ENCODE peak calls at places on chromosomes 1 and 21, in five cellular contexts. One of them, this sample, is unnamed.

GRCh38 chr21:38203229-38203628 is 53.6 kb upstream of the KCNJ15 start:
- DNase-seq in KG1: no peak
- DNase-seq in cardiac muscle cell: no peak
- DNase-seq in heart right ventricle: no peak
- DNase-seq in body of pancreas: no peak
- DNase-seq in this sample: no peak

GRCh38 chr1:236007781-236008180 is 57.1 kb downstream of the NID1 start:
- DNase-seq in KG1: no peak
- DNase-seq in cardiac muscle cell: no peak
- DNase-seq in heart right ventricle: no peak
- DNase-seq in body of pancreas: no peak
- DNase-seq in this sample: no peak

GRCh38 chr1:8910331-8910730 is 31.8 kb upstream of the ENO1 start:
- DNase-seq in KG1: no peak
- DNase-seq in cardiac muscle cell: no peak
- DNase-seq in heart right ventricle: no peak
- DNase-seq in body of pancreas: no peak
- DNase-seq in this sample: no peak

GRCh38 chr1:226627050-226627755 is 78.6 kb downstream of the STUM start:
- DNase-seq in KG1: no peak
- DNase-seq in cardiac muscle cell: no peak
- DNase-seq in heart right ventricle: no peak
- DNase-seq in body of pancreas: no peak
- DNase-seq in this sample: no peak

GRCh38 chr1:6086762-6087401 is 41.2 kb downstream of the KCNAB2 start:
- DNase-seq in KG1: no peak
- DNase-seq in cardiac muscle cell: no peak
- DNase-seq in heart right ventricle: no peak
- DNase-seq in body of pancreas: no peak
- DNase-seq in this sample: no peak

GRCh38 chr21:34534522-34534921 is 22.5 kb upstream of the KCNE1 start:
- DNase-seq in KG1: no peak
- DNase-seq in cardiac muscle cell: peak; percentile 53
- DNase-seq in heart right ventricle: no peak
- DNase-seq in body of pancreas: no peak
- DNase-seq in this sample: peak; percentile 37

GRCh38 chr1:159953866-159954515 is at the start of gene SLAMF9:
- DNase-seq in KG1: no peak
- DNase-seq in cardiac muscle cell: peak; percentile 26
- DNase-seq in heart right ventricle: no peak
- DNase-seq in body of pancreas: no peak
- DNase-seq in this sample: peak; percentile 68

GRCh38 chr1:87712261-87712674 is 383.6 kb downstream of the LMO4 start:
- DNase-seq in KG1: no peak
- DNase-seq in cardiac muscle cell: no peak
- DNase-seq in heart right ventricle: no peak
- DNase-seq in body of pancreas: no peak
- DNase-seq in this sample: no peak

GRCh38 chr1:43834280-43835140 is 99.1 kb upstream of the ARTN start:
- DNase-seq in KG1: no peak
- DNase-seq in cardiac muscle cell: peak; percentile 79
- DNase-seq in heart right ventricle: no peak
- DNase-seq in body of pancreas: peak; percentile 25
- DNase-seq in this sample: peak; percentile 95

GRCh38 chr1:29673669-29674624 is 437.6 kb downstream of the PTPRU start:
- DNase-seq in KG1: no peak
- DNase-seq in cardiac muscle cell: no peak
- DNase-seq in heart right ventricle: no peak
- DNase-seq in body of pancreas: no peak
- DNase-seq in this sample: no peak

GRCh38 chr21:21397464-21397863 is 399.3 kb downstream of the NCAM2 start:
- DNase-seq in KG1: no peak
- DNase-seq in cardiac muscle cell: no peak
- DNase-seq in heart right ventricle: no peak
- DNase-seq in body of pancreas: no peak
- DNase-seq in this sample: no peak

GRCh38 chr1:119006406-119007279 is 18.5 kb upstream of the TBX15 start:
- DNase-seq in KG1: no peak
- DNase-seq in cardiac muscle cell: peak; percentile 26
- DNase-seq in heart right ventricle: no peak
- DNase-seq in body of pancreas: no peak
- DNase-seq in this sample: no peak

GRCh38 chr1:104765115-104765514 is 1015.4 kb downstream of the AMY1C start:
- DNase-seq in KG1: no peak
- DNase-seq in cardiac muscle cell: no peak
- DNase-seq in heart right ventricle: no peak
- DNase-seq in body of pancreas: no peak
- DNase-seq in this sample: no peak

GRCh38 chr1:51192213-51192843 is 43.7 kb upstream of the RNF11 start:
- DNase-seq in KG1: peak; percentile 72
- DNase-seq in cardiac muscle cell: peak; percentile 93
- DNase-seq in heart right ventricle: peak; percentile 20
- DNase-seq in body of pancreas: peak; percentile 72
- DNase-seq in this sample: peak; percentile 80

GRCh38 chr1:205972491-205973168 is 29.4 kb upstream of the SLC26A9 start:
- DNase-seq in KG1: no peak
- DNase-seq in cardiac muscle cell: no peak
- DNase-seq in heart right ventricle: no peak
- DNase-seq in body of pancreas: no peak
- DNase-seq in this sample: peak; percentile 42

GRCh38 chr21:45291613-45292398 is 4.1 kb upstream of the POFUT2 start:
- DNase-seq in KG1: no peak
- DNase-seq in cardiac muscle cell: no peak
- DNase-seq in heart right ventricle: no peak
- DNase-seq in body of pancreas: no peak
- DNase-seq in this sample: no peak

GRCh38 chr1:75133754-75134655 is at the start of gene LHX8:
- DNase-seq in KG1: no peak
- DNase-seq in cardiac muscle cell: no peak
- DNase-seq in heart right ventricle: no peak
- DNase-seq in body of pancreas: no peak
- DNase-seq in this sample: no peak

GRCh38 chr21:43917515-43918384 is 52.7 kb downstream of the AGPAT3 start:
- DNase-seq in KG1: no peak
- DNase-seq in cardiac muscle cell: no peak
- DNase-seq in heart right ventricle: no peak
- DNase-seq in body of pancreas: no peak
- DNase-seq in this sample: no peak

GRCh38 chr1:170146861-170147260 is 1.1 kb downstream of the NTMT2 start:
- DNase-seq in KG1: no peak
- DNase-seq in cardiac muscle cell: no peak
- DNase-seq in heart right ventricle: no peak
- DNase-seq in body of pancreas: no peak
- DNase-seq in this sample: no peak

GRCh38 chr1:18324246-18324645 is 156.5 kb upstream of the KLHDC7A start:
- DNase-seq in KG1: no peak
- DNase-seq in cardiac muscle cell: no peak
- DNase-seq in heart right ventricle: no peak
- DNase-seq in body of pancreas: no peak
- DNase-seq in this sample: no peak

GRCh38 chr1:9717193-9718005 is 65.9 kb downstream of the PIK3CD start:
- DNase-seq in KG1: peak; percentile 75
- DNase-seq in cardiac muscle cell: peak; percentile 27
- DNase-seq in heart right ventricle: peak; percentile 46
- DNase-seq in body of pancreas: peak; percentile 67
- DNase-seq in this sample: no peak

GRCh38 chr1:24635195-24635843 is 7.8 kb upstream of the SRRM1 start:
- DNase-seq in KG1: no peak
- DNase-seq in cardiac muscle cell: peak; percentile 85
- DNase-seq in heart right ventricle: no peak
- DNase-seq in body of pancreas: peak; percentile 57
- DNase-seq in this sample: peak; percentile 81